ENCODE peak calls at places on chromosome 11, in nine cellular contexts. C is testis; O is nucleus accumbens; E is Caco-2; Q is progenitor cell of endocrine pancreas; P is mucosa of gallbladder; A is AML-193; G is hypothalamus; N is activated naive CD4-positive, alpha-beta T cell. H is an unnamed sample.
A peak's percentile ranks its signal among the peaks of the same experiment; 100 is the strongest.

GRCh38 chr11:34650528-34650927 is 29.6 kb downstream of the EHF start:
- DNase-seq in C (no peak), O (no peak), E (no peak), Q (no peak), P (no peak), A (peak; percentile 67), G (no peak), N (peak; percentile 22), H (peak; percentile 93)

GRCh38 chr11:73478737-73479347 is 102.6 kb downstream of the RELT start:
- DNase-seq in C (no peak), O (no peak), E (peak; percentile 63), Q (no peak), P (no peak), A (peak; percentile 32), G (no peak), N (no peak), H (no peak)

GRCh38 chr11:15859411-15859810 is 496.9 kb downstream of the SOX6 start:
- DNase-seq in C (no peak), O (no peak), E (no peak), Q (no peak), P (no peak), A (no peak), G (no peak), N (no peak), H (no peak)

GRCh38 chr11:34302046-34302921 is 55.5 kb downstream of the ABTB2 start:
- DNase-seq in C (no peak), O (no peak), E (no peak), Q (no peak), P (no peak), A (peak; percentile 54), G (no peak), N (no peak), H (no peak)

GRCh38 chr11:118641463-118642019 is 34.1 kb downstream of the PHLDB1 start:
- DNase-seq in C (no peak), O (no peak), E (no peak), Q (no peak), P (peak; percentile 57), A (no peak), G (no peak), N (no peak), H (peak; percentile 68)

GRCh38 chr11:10673476-10674062 is 20.0 kb downstream of the IRAG1 start:
- DNase-seq in C (no peak), O (no peak), E (no peak), Q (no peak), P (no peak), A (no peak), G (no peak), N (no peak), H (no peak)

GRCh38 chr11:115927823-115928329 is 423.7 kb upstream of the CADM1 start:
- DNase-seq in C (no peak), O (no peak), E (no peak), Q (no peak), P (no peak), A (no peak), G (no peak), N (no peak), H (no peak)

GRCh38 chr11:35796542-35796941 is 134.0 kb downstream of the TRIM44 start:
- DNase-seq in C (no peak), O (no peak), E (no peak), Q (no peak), P (no peak), A (no peak), G (no peak), N (no peak), H (no peak)

GRCh38 chr11:128908391-128909246 is 17.5 kb downstream of the KCNJ5 start:
- DNase-seq in C (no peak), O (peak; percentile 29), E (no peak), Q (no peak), P (peak; percentile 71), A (peak; percentile 59), G (no peak), N (no peak), H (no peak)

H was measured in Jurkat, Clone E6-1.